ENCODE peak calls at places on chromosomes 6 and 20, in six cellular contexts. T, L, A, H, Z and W are unnamed samples.

GRCh38 chr6:136788069-136788902 is 4.0 kb downstream of the MAP3K5 start:
- DNase-seq in T (no peak), L (no peak), A (peak), H (peak), Z (peak), W (no peak)

GRCh38 chr20:25300496-25301170 is 52.7 kb downstream of the PYGB start:
- DNase-seq in T (no peak), L (no peak), A (no peak), H (peak), Z (no peak), W (no peak)

GRCh38 chr6:108108374-108108773 is 33.8 kb upstream of the OSTM1 start:
- DNase-seq in T (no peak), L (no peak), A (no peak), H (no peak), Z (no peak), W (no peak)

GRCh38 chr6:109713097-109713496 is 22.0 kb downstream of the FIG4 start:
- DNase-seq in T (no peak), L (no peak), A (no peak), H (no peak), Z (no peak), W (no peak)

GRCh38 chr6:37059344-37060194 is 54.1 kb downstream of the FGD2 start:
- DNase-seq in T (no peak), L (no peak), A (no peak), H (peak), Z (peak), W (peak)

GRCh38 chr6:17156112-17156921 is 54.5 kb downstream of the STMND1 start:
- DNase-seq in T (peak), L (peak), A (peak), H (peak), Z (peak), W (peak)

GRCh38 chr6:138517635-138518034 is 18.3 kb upstream of the NHSL1 start:
- DNase-seq in T (peak), L (peak), A (peak), H (peak), Z (no peak), W (no peak)

GRCh38 chr20:4299250-4299649 is 283.9 kb upstream of the RNF24 start:
- DNase-seq in T (no peak), L (no peak), A (no peak), H (no peak), Z (no peak), W (no peak)

GRCh38 chr6:136751478-136751956 is 40.8 kb downstream of the MAP3K5 start:
- DNase-seq in T (no peak), L (no peak), A (no peak), H (no peak), Z (no peak), W (no peak)

GRCh38 chr6:33740204-33740608 is 6.5 kb downstream of the IP6K3 start:
- DNase-seq in T (no peak), L (no peak), A (no peak), H (no peak), Z (no peak), W (no peak)

GRCh38 chr20:64114356-64114971 is 7.1 kb upstream of the NPBWR2 start:
- DNase-seq in T (no peak), L (no peak), A (no peak), H (no peak), Z (no peak), W (no peak)

GRCh38 chr6:108002365-108003221 is 44.6 kb upstream of the SEC63 start:
- DNase-seq in T (no peak), L (no peak), A (no peak), H (peak), Z (no peak), W (peak)

GRCh38 chr20:20248620-20249200 is 119.2 kb upstream of the INSM1 start:
- DNase-seq in T (no peak), L (no peak), A (no peak), H (no peak), Z (no peak), W (no peak)

GRCh38 chr20:41165001-41165882 is 27.9 kb downstream of the PLCG1 start:
- DNase-seq in T (no peak), L (no peak), A (no peak), H (no peak), Z (no peak), W (no peak)

GRCh38 chr6:147204060-147204785 is at the start of gene STXBP5:
- DNase-seq in T (no peak), L (peak), A (peak), H (peak), Z (no peak), W (no peak)

GRCh38 chr20:34449674-34450592 is 66.3 kb upstream of the DYNLRB1 start:
- DNase-seq in T (no peak), L (no peak), A (no peak), H (no peak), Z (no peak), W (no peak)

GRCh38 chr6:71043902-71044301 is 87.0 kb upstream of the B3GAT2 start:
- DNase-seq in T (no peak), L (no peak), A (no peak), H (peak), Z (no peak), W (no peak)